ENCODE peak calls at places on chromosomes 16 and 17, in six cellular contexts. One of them, this sample, is unnamed.
A peak's percentile ranks its signal among the peaks of the same experiment; 100 is the strongest.

GRCh38 chr17:77874303-77875050 is 84.0 kb upstream of the TNRC6C start:
- DNase-seq in ascending aorta: no peak
- DNase-seq in right cardiac atrium: no peak
- DNase-seq in Karpas-422: no peak
- DNase-seq in ovary: no peak
- DNase-seq in stomach: no peak
- DNase-seq in this sample: no peak

GRCh38 chr16:50267151-50267631 is 840 bp downstream of the ADCY7 start:
- DNase-seq in stomach: no peak
- DNase-seq in ovary: no peak
- DNase-seq in right cardiac atrium: peak; percentile 32
- DNase-seq in ascending aorta: no peak
- DNase-seq in Karpas-422: no peak
- DNase-seq in this sample: no peak

GRCh38 chr16:399278-400019 is 2.2 kb upstream of the DECR2 start:
- DNase-seq in Karpas-422: peak; percentile 39
- DNase-seq in stomach: no peak
- DNase-seq in ascending aorta: no peak
- DNase-seq in right cardiac atrium: no peak
- DNase-seq in ovary: no peak
- DNase-seq in this sample: no peak

GRCh38 chr17:18361837-18362380 is 1.4 kb downstream of the SHMT1 start:
- DNase-seq in stomach: no peak
- DNase-seq in Karpas-422: no peak
- DNase-seq in right cardiac atrium: no peak
- DNase-seq in ovary: no peak
- DNase-seq in ascending aorta: no peak
- DNase-seq in this sample: no peak

GRCh38 chr16:23080747-23081146 is 68.5 kb downstream of the USP31 start:
- DNase-seq in stomach: no peak
- DNase-seq in ascending aorta: no peak
- DNase-seq in Karpas-422: no peak
- DNase-seq in right cardiac atrium: no peak
- DNase-seq in ovary: no peak
- DNase-seq in this sample: no peak

GRCh38 chr16:1923299-1924034 is 5.3 kb upstream of the HS3ST6 start:
- DNase-seq in stomach: no peak
- DNase-seq in ovary: no peak
- DNase-seq in Karpas-422: no peak
- DNase-seq in ascending aorta: no peak
- DNase-seq in right cardiac atrium: peak; percentile 72
- DNase-seq in this sample: peak; percentile 46

GRCh38 chr17:68498479-68499326 is 13.5 kb upstream of the PRKAR1A start:
- DNase-seq in ovary: peak; percentile 64
- DNase-seq in ascending aorta: no peak
- DNase-seq in Karpas-422: peak; percentile 61
- DNase-seq in right cardiac atrium: peak; percentile 78
- DNase-seq in stomach: peak; percentile 39
- DNase-seq in this sample: peak; percentile 51

GRCh38 chr16:17238285-17239028 is 232.3 kb downstream of the XYLT1 start:
- DNase-seq in Karpas-422: no peak
- DNase-seq in stomach: no peak
- DNase-seq in ascending aorta: no peak
- DNase-seq in right cardiac atrium: no peak
- DNase-seq in ovary: no peak
- DNase-seq in this sample: no peak

GRCh38 chr17:19799796-19800195 is 51.7 kb upstream of the ALDH3A1 start:
- DNase-seq in ovary: no peak
- DNase-seq in right cardiac atrium: no peak
- DNase-seq in stomach: no peak
- DNase-seq in ascending aorta: no peak
- DNase-seq in Karpas-422: no peak
- DNase-seq in this sample: no peak

GRCh38 chr16:477758-478157 is 49.8 kb upstream of the CAPN15 start:
- DNase-seq in Karpas-422: no peak
- DNase-seq in ascending aorta: no peak
- DNase-seq in stomach: no peak
- DNase-seq in ovary: no peak
- DNase-seq in right cardiac atrium: no peak
- DNase-seq in this sample: no peak

GRCh38 chr16:57536306-57537193 is at the start of gene CCDC102A:
- DNase-seq in right cardiac atrium: no peak
- DNase-seq in Karpas-422: peak; percentile 81
- DNase-seq in ascending aorta: no peak
- DNase-seq in stomach: peak; percentile 28
- DNase-seq in ovary: peak; percentile 45
- DNase-seq in this sample: peak; percentile 49

GRCh38 chr16:525520-526180 is 1.9 kb upstream of the CAPN15 start:
- DNase-seq in Karpas-422: no peak
- DNase-seq in ascending aorta: no peak
- DNase-seq in right cardiac atrium: no peak
- DNase-seq in ovary: no peak
- DNase-seq in stomach: no peak
- DNase-seq in this sample: no peak

GRCh38 chr17:30240177-30240576 is 4.7 kb upstream of the SLC6A4 start:
- DNase-seq in right cardiac atrium: no peak
- DNase-seq in ovary: no peak
- DNase-seq in ascending aorta: no peak
- DNase-seq in stomach: no peak
- DNase-seq in Karpas-422: no peak
- DNase-seq in this sample: no peak

GRCh38 chr16:19389246-19389645 is 28.4 kb upstream of the TMC5 start:
- DNase-seq in Karpas-422: peak; percentile 88
- DNase-seq in ovary: no peak
- DNase-seq in stomach: peak; percentile 83
- DNase-seq in right cardiac atrium: peak; percentile 73
- DNase-seq in ascending aorta: no peak
- DNase-seq in this sample: no peak

GRCh38 chr17:74742978-74743545 is 5.4 kb upstream of the NHERF1 start:
- DNase-seq in Karpas-422: no peak
- DNase-seq in stomach: no peak
- DNase-seq in ovary: no peak
- DNase-seq in right cardiac atrium: no peak
- DNase-seq in ascending aorta: no peak
- DNase-seq in this sample: no peak

GRCh38 chr16:78392585-78393195 is 293.2 kb downstream of the WWOX start:
- DNase-seq in stomach: no peak
- DNase-seq in Karpas-422: no peak
- DNase-seq in ovary: no peak
- DNase-seq in ascending aorta: no peak
- DNase-seq in right cardiac atrium: peak; percentile 47
- DNase-seq in this sample: no peak

GRCh38 chr16:78395035-78395434 is 295.6 kb downstream of the WWOX start:
- DNase-seq in stomach: no peak
- DNase-seq in ovary: no peak
- DNase-seq in ascending aorta: no peak
- DNase-seq in right cardiac atrium: no peak
- DNase-seq in Karpas-422: no peak
- DNase-seq in this sample: no peak

GRCh38 chr16:78396673-78397072 is 297.2 kb downstream of the WWOX start:
- DNase-seq in right cardiac atrium: no peak
- DNase-seq in stomach: no peak
- DNase-seq in ascending aorta: no peak
- DNase-seq in ovary: no peak
- DNase-seq in Karpas-422: no peak
- DNase-seq in this sample: no peak

GRCh38 chr16:78390828-78391227 is 291.4 kb downstream of the WWOX start:
- DNase-seq in ovary: no peak
- DNase-seq in ascending aorta: no peak
- DNase-seq in right cardiac atrium: no peak
- DNase-seq in stomach: no peak
- DNase-seq in Karpas-422: no peak
- DNase-seq in this sample: no peak

DNA sequence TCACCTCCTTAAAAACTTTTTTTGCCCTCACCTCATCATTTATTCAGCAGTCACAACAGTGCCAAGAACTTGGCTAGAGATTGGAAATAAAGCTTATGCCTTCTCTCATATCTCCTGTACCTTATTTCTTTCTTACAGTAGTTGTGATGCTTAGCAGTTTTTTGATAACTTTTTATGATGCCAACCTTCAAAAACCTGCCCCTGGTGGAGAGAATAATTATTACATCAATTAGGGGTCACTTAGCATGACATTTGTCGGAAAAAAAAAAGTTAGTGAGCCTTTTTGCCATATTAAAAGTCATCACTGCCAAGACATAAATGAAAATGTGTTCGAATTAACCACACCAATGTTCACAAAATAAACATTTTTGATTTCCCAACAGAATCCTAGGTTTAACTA is 296.6 kb downstream of the WWOX start:
- DNase-seq in ascending aorta: no peak
- DNase-seq in ovary: no peak
- DNase-seq in stomach: no peak
- DNase-seq in right cardiac atrium: no peak
- DNase-seq in Karpas-422: peak; percentile 59
- DNase-seq in this sample: no peak
- H3K27ac ChIP-seq in ascending aorta: no peak overlapping the region
- H3K27ac ChIP-seq in ovary: no peak overlapping the region
- H3K27ac ChIP-seq in stomach: no peak overlapping the region
- H3K27ac ChIP-seq in right cardiac atrium: no peak overlapping the region
- H3K27ac ChIP-seq in Karpas-422: no peak overlapping the region
- H3K27ac ChIP-seq in this sample: no peak overlapping the region

DNA sequence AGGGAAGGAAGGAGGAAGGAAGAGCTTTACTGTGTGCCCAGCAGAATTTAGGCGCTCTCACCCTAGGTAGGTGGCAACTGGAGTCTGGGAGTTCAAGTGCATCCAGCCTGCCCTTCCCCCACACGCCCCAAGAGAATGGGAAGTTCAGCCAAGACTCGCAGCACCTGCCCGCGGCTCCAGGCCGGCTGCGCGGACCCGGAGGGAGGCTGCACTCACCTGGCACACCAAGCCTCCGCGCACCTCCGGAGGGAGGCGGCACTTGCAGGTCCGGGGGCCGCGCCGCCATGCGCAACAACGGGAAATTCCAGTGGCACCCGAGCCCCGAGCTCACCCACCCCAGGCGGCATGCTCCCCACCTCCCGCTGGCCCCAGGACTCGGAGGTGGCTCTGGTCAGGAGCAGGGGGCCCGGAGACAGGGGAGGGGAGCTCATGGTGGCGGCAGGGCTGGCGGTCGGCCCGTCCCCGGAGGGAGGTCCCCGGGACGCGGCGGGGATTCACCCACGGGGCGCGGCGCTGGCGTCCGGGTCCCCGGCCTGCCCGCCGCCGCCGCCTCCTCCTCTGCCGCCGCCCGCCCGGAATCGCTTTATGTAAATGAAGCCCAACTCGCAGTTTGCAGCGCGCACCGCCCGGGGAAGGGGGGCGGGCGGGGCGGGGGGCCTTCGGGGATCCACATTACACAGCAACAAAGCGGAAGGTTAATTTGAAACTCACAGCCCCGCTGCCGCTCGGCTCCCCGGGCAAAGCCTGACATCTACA is at the start of gene ZFHX3:
- DNase-seq in ovary: peak; percentile 48
- DNase-seq in ascending aorta: no peak
- DNase-seq in stomach: peak; percentile 79
- DNase-seq in Karpas-422: peak; percentile 61
- DNase-seq in right cardiac atrium: peak; percentile 90
- DNase-seq in this sample: peak; percentile 69
- H3K4me3 ChIP-seq in ovary: peak within 1 kb of the TSS; percentile 85
- H3K4me3 ChIP-seq in ascending aorta: peak within 1 kb of the TSS; percentile 89
- H3K4me3 ChIP-seq in stomach: peak within 1 kb of the TSS; percentile 80
- H3K4me3 ChIP-seq in Karpas-422: peak within 1 kb of the TSS; percentile 43
- H3K4me3 ChIP-seq in right cardiac atrium: peak within 1 kb of the TSS; percentile 75
- H3K4me3 ChIP-seq in this sample: peak within 1 kb of the TSS; percentile 76

DNA sequence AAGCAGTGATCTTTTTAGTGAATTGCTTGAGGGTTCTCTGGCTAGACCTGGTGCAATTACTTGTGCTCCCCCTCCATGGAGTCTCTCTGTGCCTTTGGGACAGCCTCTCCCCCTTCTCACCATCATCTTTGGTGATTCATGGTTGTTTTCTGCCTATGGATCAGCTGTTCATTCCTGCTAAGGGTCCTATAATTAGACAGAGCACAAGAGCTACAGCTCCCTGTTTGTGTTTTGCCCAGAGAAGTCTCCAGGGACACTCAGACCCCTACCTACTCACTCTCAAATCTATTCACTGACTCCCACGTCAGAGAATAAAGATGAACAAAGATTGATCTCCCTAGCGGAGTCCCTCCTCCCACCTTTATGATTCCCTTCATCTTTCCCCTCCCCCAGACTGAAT is 21.1 kb downstream of the ANKFN1 start:
- DNase-seq in Karpas-422: no peak
- DNase-seq in ovary: no peak
- DNase-seq in ascending aorta: no peak
- DNase-seq in stomach: no peak
- DNase-seq in right cardiac atrium: no peak
- DNase-seq in this sample: no peak
- H3K27ac ChIP-seq in Karpas-422: no peak overlapping the region
- H3K27ac ChIP-seq in ovary: no peak overlapping the region
- H3K27ac ChIP-seq in ascending aorta: no peak overlapping the region
- H3K27ac ChIP-seq in stomach: no peak overlapping the region
- H3K27ac ChIP-seq in right cardiac atrium: no peak overlapping the region
- H3K27ac ChIP-seq in this sample: no peak overlapping the region

GRCh38 chr16:85768225-85768624 is 17.3 kb upstream of the C16orf74 start:
- DNase-seq in stomach: no peak
- DNase-seq in ascending aorta: no peak
- DNase-seq in ovary: no peak
- DNase-seq in right cardiac atrium: no peak
- DNase-seq in Karpas-422: no peak
- DNase-seq in this sample: no peak
- H3K4me3 ChIP-seq in stomach: no peak overlapping the region
- H3K4me3 ChIP-seq in ascending aorta: no peak overlapping the region
- H3K4me3 ChIP-seq in ovary: no peak overlapping the region
- H3K4me3 ChIP-seq in right cardiac atrium: no peak overlapping the region
- H3K4me3 ChIP-seq in Karpas-422: no peak overlapping the region
- H3K4me3 ChIP-seq in this sample: no peak overlapping the region

GRCh38 chr17:80365983-80366382 is 49.0 kb upstream of the ENDOV start:
- DNase-seq in stomach: no peak
- DNase-seq in Karpas-422: no peak
- DNase-seq in ovary: no peak
- DNase-seq in right cardiac atrium: no peak
- DNase-seq in ascending aorta: no peak
- DNase-seq in this sample: no peak
- H3K27ac ChIP-seq in stomach: no peak overlapping the region
- H3K27ac ChIP-seq in Karpas-422: no peak overlapping the region
- H3K27ac ChIP-seq in ovary: no peak overlapping the region
- H3K27ac ChIP-seq in right cardiac atrium: no peak overlapping the region
- H3K27ac ChIP-seq in ascending aorta: no peak overlapping the region
- H3K27ac ChIP-seq in this sample: no peak overlapping the region

DNA sequence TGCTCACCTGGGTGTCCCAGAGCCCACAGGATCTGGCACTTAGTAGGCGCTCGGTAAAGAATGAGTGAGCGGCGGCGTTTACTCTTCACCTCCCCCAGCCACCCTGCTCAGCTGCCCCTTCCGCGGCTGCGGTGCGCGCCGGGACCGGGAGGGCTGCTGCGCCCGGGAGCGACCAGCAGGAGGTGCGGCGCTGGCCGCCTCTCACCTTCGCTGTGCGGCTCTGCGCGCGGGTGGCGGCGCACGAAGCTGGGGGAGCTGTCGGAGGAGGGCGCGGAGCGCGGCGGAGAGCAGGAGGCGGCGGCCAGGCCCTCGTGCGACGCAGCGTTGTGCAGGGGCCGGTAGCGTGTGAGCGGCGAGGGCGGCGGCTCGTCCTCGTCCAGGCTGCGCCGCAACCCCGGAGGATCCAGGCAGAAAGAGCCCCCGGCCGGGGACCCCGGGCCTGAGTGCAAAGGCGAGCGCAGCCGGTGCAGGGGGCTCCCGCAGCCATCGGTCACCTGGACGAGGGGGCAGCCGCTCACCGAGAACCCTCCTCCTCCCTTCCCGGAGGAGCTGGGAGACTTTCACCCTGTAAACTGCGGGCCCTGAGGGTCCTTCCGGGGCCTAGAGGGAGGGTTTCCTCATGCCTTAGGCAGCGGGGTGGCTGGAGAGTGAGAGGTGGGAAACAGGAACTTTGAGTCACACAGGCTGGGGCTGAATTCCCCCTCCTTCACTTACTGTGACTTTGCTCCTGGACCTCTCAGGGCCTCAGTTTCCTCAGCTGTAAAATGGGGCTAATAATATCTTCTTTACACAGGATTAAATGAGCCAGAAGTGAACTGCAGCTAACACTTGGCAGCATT is 12.5 kb downstream of the SAMD14 start:
- DNase-seq in Karpas-422: no peak
- DNase-seq in right cardiac atrium: peak; percentile 85
- DNase-seq in stomach: peak; percentile 74
- DNase-seq in ascending aorta: no peak
- DNase-seq in ovary: peak; percentile 63
- DNase-seq in this sample: peak; percentile 72
- H3K4me3 ChIP-seq in Karpas-422: no peak overlapping the region
- H3K4me3 ChIP-seq in right cardiac atrium: no peak overlapping the region
- H3K4me3 ChIP-seq in stomach: peak overlapping the region; percentile 14
- H3K4me3 ChIP-seq in ascending aorta: peak overlapping the region; percentile 44
- H3K4me3 ChIP-seq in ovary: no peak overlapping the region
- H3K4me3 ChIP-seq in this sample: no peak overlapping the region

This sample was measured in uterus.